ENCODE peak calls at places on chromosome 10, in eight cellular contexts. J is head of caudate nucleus; Y is lung; I is RCC 7860; A is dorsolateral prefrontal cortex; H is SW 1271; W is activated T-cell treated with anti-CD3 and anti-CD28 coated beads for 48 hours; V is activated T-helper 2 cell treated with anti-CD3 and anti-CD28 coated beads, Interferon-gamma antibody, Interleukin-2, Interleukin-4, amounts not matched to agents 10 μg/mL and 5 μg/mL and 100 μg/mL, durations not matched to agents 14 hours and 24 hours and 36 hours. M is an unnamed sample.

GRCh38 chr10:58873161-58873560 is 303.3 kb upstream of the PHYHIPL start:
- DNase-seq in J (no peak), V (no peak), Y (no peak), H (no peak), W (no peak), A (no peak), I (no peak), M (no peak)

GRCh38 chr10:43689955-43690771 is 41.5 kb upstream of the ZNF32 start:
- DNase-seq in W (peak), J (peak), Y (peak), I (peak), V (peak), H (peak), A (peak), M (peak)

GRCh38 chr10:12717981-12718707 is 283.4 kb downstream of the CCDC3 start:
- DNase-seq in J (no peak), Y (no peak), W (no peak), H (peak), I (no peak), A (no peak), V (no peak), M (no peak)

GRCh38 chr10:48976208-48976607 is 36.6 kb upstream of the LRRC18 start:
- DNase-seq in Y (peak), J (no peak), H (peak), W (no peak), A (no peak), V (no peak), I (peak), M (no peak)

GRCh38 chr10:129914153-129914855 is 49.8 kb downstream of the EBF3 start:
- DNase-seq in I (no peak), V (no peak), A (no peak), Y (no peak), H (no peak), W (no peak), J (peak), M (no peak)

GRCh38 chr10:94358480-94358879 is 4.3 kb downstream of the NOC3L start:
- DNase-seq in V (no peak), I (peak), H (peak), Y (no peak), A (no peak), W (no peak), J (no peak), M (no peak)

GRCh38 chr10:86373251-86373650 is 6.7 kb upstream of the GRID1 start:
- DNase-seq in A (peak), V (no peak), Y (no peak), H (no peak), W (no peak), I (no peak), J (peak), M (no peak)

GRCh38 chr10:122286872-122287271 is 15.8 kb downstream of the BTBD16 start:
- DNase-seq in I (peak), V (no peak), A (peak), J (peak), Y (no peak), W (no peak), H (no peak), M (no peak)

GRCh38 chr10:113027574-113028392 is 77.7 kb downstream of the TCF7L2 start:
- DNase-seq in H (no peak), J (no peak), Y (no peak), A (no peak), V (no peak), I (no peak), W (no peak), M (no peak)

GRCh38 chr10:100980327-100981110 is 6.8 kb downstream of the MRPL43 start:
- DNase-seq in H (no peak), V (no peak), Y (no peak), I (no peak), J (no peak), W (no peak), A (no peak), M (no peak)

GRCh38 chr10:5413012-5413938 is 918 bp downstream of the NET1 start:
- DNase-seq in A (no peak), W (no peak), H (peak), I (no peak), V (no peak), J (no peak), Y (no peak), M (no peak)

GRCh38 chr10:71597821-71598498 is 121.6 kb downstream of the C10orf105 start:
- DNase-seq in H (no peak), I (no peak), V (no peak), J (peak), A (peak), Y (peak), W (no peak), M (no peak)

GRCh38 chr10:98415710-98416077 is 712 bp upstream of the PYROXD2 start:
- DNase-seq in V (no peak), I (no peak), W (no peak), J (no peak), A (no peak), H (no peak), Y (no peak), M (no peak)

GRCh38 chr10:31669367-31669766 is 259.3 kb downstream of the ARHGAP12 start:
- DNase-seq in I (no peak), A (no peak), W (no peak), H (no peak), J (no peak), V (no peak), Y (no peak), M (no peak)

GRCh38 chr10:127564644-127565043 is 15.5 kb downstream of the NPS start:
- DNase-seq in A (no peak), I (no peak), J (no peak), H (no peak), V (no peak), W (no peak), Y (no peak), M (no peak)

GRCh38 chr10:64379898-64380297 is 858.7 kb downstream of the REEP3 start:
- DNase-seq in A (no peak), V (no peak), W (no peak), H (no peak), Y (no peak), I (no peak), J (no peak), M (no peak)

GRCh38 chr10:37654466-37654865 is 202.9 kb downstream of the ZNF248 start:
- DNase-seq in I (no peak), W (no peak), A (no peak), Y (no peak), V (no peak), H (no peak), J (no peak), M (no peak)

GRCh38 chr10:3825862-3826351 is 40.9 kb upstream of the KLF6 start:
- DNase-seq in J (no peak), W (no peak), V (no peak), Y (no peak), A (no peak), H (no peak), I (peak), M (no peak)

GRCh38 chr10:14723052-14723689 is 51.5 kb downstream of the FAM107B start:
- DNase-seq in H (no peak), J (no peak), W (no peak), Y (no peak), I (no peak), V (no peak), A (no peak), M (no peak)

GRCh38 chr10:121831237-121831636 is 96.6 kb downstream of the ATE1 start:
- DNase-seq in A (no peak), H (no peak), V (no peak), J (no peak), Y (no peak), I (no peak), W (no peak), M (no peak)

GRCh38 chr10:8051851-8052257 is 2.6 kb upstream of the GATA3 start:
- DNase-seq in H (no peak), Y (no peak), J (no peak), W (no peak), A (no peak), I (no peak), V (peak), M (no peak)